ENCODE peak calls at places on chromosome 1, in six cellular contexts. T is AG08395; P is Daoy; N is activated T-helper 1 cell treated with anti-CD3 and anti-CD28 coated beads, Interleukin-12 subunit alpha, Interleukin-12 subunit beta, Interleukin-2, Interleukin-4 antibody, amounts not matched to agents 30 ng/mL and 10 ng/mL and 1 ng/mL, durations not matched to agents 14 hours and 24 hours and 36 hours; Q is CD8-positive, alpha-beta T cell; W is progenitor cell of endocrine pancreas. O is an unnamed sample.

GRCh38 chr1:84619383-84620093 is 45.3 kb upstream of the CTBS start:
- DNase-seq in N (no peak), P (peak), T (peak), W (no peak), Q (no peak), O (no peak)

GRCh38 chr1:115879977-115880376 is 39.1 kb upstream of the NHLH2 start:
- DNase-seq in T (no peak), Q (no peak), P (peak), W (no peak), N (no peak), O (peak)

GRCh38 chr1:6271554-6271953 is 10.7 kb upstream of the GPR153 start:
- DNase-seq in N (no peak), W (no peak), P (no peak), T (no peak), Q (no peak), O (no peak)

GRCh38 chr1:200837931-200838571 is 34.7 kb upstream of the GPR25 start:
- DNase-seq in W (no peak), T (peak), Q (no peak), P (no peak), N (no peak), O (no peak)

GRCh38 chr1:61109158-61109557 is 26.8 kb downstream of the NFIA start:
- DNase-seq in T (no peak), Q (no peak), N (no peak), W (no peak), P (no peak), O (no peak)

GRCh38 chr1:151814971-151815545 is 9.8 kb upstream of the LINGO4 start:
- DNase-seq in T (no peak), N (no peak), P (no peak), Q (no peak), W (no peak), O (no peak)

GRCh38 chr1:226309398-226310122 is 596 bp upstream of the LIN9 start:
- DNase-seq in Q (peak), N (no peak), W (no peak), P (no peak), T (peak), O (no peak)

GRCh38 chr1:62436039-62436465 is 797 bp upstream of the USP1 start:
- DNase-seq in W (peak), Q (no peak), P (no peak), N (peak), T (no peak), O (no peak)

GRCh38 chr1:162388615-162389014 is 7.1 kb downstream of the C1orf226 start:
- DNase-seq in Q (no peak), T (no peak), W (no peak), N (no peak), P (no peak), O (no peak)

O was measured in GDM1.